ENCODE peak calls at places on chromosome 14, in nine cellular contexts. Q, H, S, O, E, C, L, X and R are unnamed samples.

GRCh38 chr14:93587330-93587729 is 156.6 kb downstream of the UNC79 start:
- DNase-seq in Q (no peak), E (no peak), S (no peak), O (no peak), C (no peak), L (no peak), X (no peak), H (no peak), R (no peak)

GRCh38 chr14:30273564-30273880 is 285.4 kb upstream of the G2E3 start:
- DNase-seq in L (no peak), S (no peak), H (no peak), X (no peak), Q (no peak), E (no peak), O (no peak), C (no peak), R (no peak)

GRCh38 chr14:76133103-76133502 is 18.6 kb upstream of the GPATCH2L start:
- DNase-seq in X (no peak), O (no peak), S (peak), L (no peak), Q (no peak), C (no peak), E (peak), H (no peak), R (no peak)

GRCh38 chr14:21825147-21825743 is 151.6 kb upstream of the OR4E1 start:
- DNase-seq in H (no peak), Q (no peak), S (no peak), E (peak), O (no peak), C (no peak), L (peak), X (no peak), R (peak)

GRCh38 chr14:93832665-93833064 is 44.4 kb upstream of the PRIMA1 start:
- DNase-seq in Q (no peak), S (peak), X (no peak), E (no peak), O (no peak), C (peak), L (no peak), H (peak), R (no peak)

GRCh38 chr14:74908861-74909341 is 14.2 kb downstream of the RPS6KL1 start:
- DNase-seq in L (no peak), X (no peak), H (no peak), C (no peak), Q (no peak), E (no peak), O (no peak), S (no peak), R (no peak)

GRCh38 chr14:39185256-39186049 is 10.4 kb downstream of the PNN start:
- DNase-seq in Q (no peak), H (no peak), S (no peak), E (no peak), X (no peak), C (no peak), L (no peak), O (no peak), R (no peak)

GRCh38 chr14:63677891-63678379 is 36.3 kb upstream of the WDR89 start:
- DNase-seq in L (no peak), H (no peak), C (no peak), S (peak), X (no peak), O (no peak), E (peak), Q (peak), R (no peak)

GRCh38 chr14:94963051-94963450 is 193.1 kb upstream of the GSC start:
- DNase-seq in O (no peak), Q (no peak), H (no peak), S (no peak), X (no peak), C (no peak), L (no peak), E (no peak), R (no peak)

GRCh38 chr14:77102154-77102553 is 4.1 kb downstream of the CIPC start:
- DNase-seq in S (no peak), H (no peak), X (no peak), E (no peak), L (no peak), O (no peak), Q (no peak), C (no peak), R (no peak)

GRCh38 chr14:89221109-89221508 is 195.9 kb downstream of the FOXN3 start:
- DNase-seq in C (peak), O (no peak), E (no peak), L (no peak), Q (peak), H (peak), X (peak), S (peak), R (no peak)

GRCh38 chr14:98184467-98184866 is 1087.5 kb downstream of the BCL11B start:
- DNase-seq in Q (no peak), L (no peak), X (no peak), S (no peak), H (no peak), E (no peak), O (no peak), C (no peak), R (no peak)

GRCh38 chr14:100786131-100786530 is 39.8 kb upstream of the MEG3 start:
- DNase-seq in Q (no peak), E (no peak), C (no peak), L (no peak), X (no peak), H (no peak), O (no peak), S (no peak), R (no peak)

GRCh38 chr14:91185721-91186120 is 58.8 kb downstream of the GPR68 start:
- DNase-seq in S (no peak), C (no peak), X (no peak), L (no peak), Q (no peak), H (no peak), O (no peak), E (no peak), R (no peak)

GRCh38 chr14:92551066-92551841 is 37.7 kb downstream of the RIN3 start:
- DNase-seq in S (no peak), Q (no peak), H (no peak), E (no peak), L (no peak), X (no peak), O (no peak), C (no peak), R (no peak)

GRCh38 chr14:86022031-86022629 is 492.2 kb downstream of the FLRT2 start:
- DNase-seq in L (no peak), S (peak), O (no peak), C (no peak), H (no peak), X (peak), Q (no peak), E (no peak), R (no peak)

GRCh38 chr14:104296388-104297312 is 158.3 kb downstream of the KIF26A start:
- DNase-seq in L (no peak), O (no peak), E (no peak), Q (no peak), S (peak), C (no peak), H (no peak), X (no peak), R (no peak)

GRCh38 chr14:94021001-94021400 is 5.1 kb upstream of the OTUB2 start:
- DNase-seq in Q (no peak), L (no peak), X (no peak), O (no peak), C (no peak), H (no peak), E (no peak), S (no peak), R (no peak)

GRCh38 chr14:105448706-105449111 is 25.9 kb upstream of the CRIP2 start:
- DNase-seq in L (peak), Q (no peak), X (peak), E (peak), O (peak), H (peak), C (peak), S (peak), R (peak)

GRCh38 chr14:93263416-93263815 is 56.4 kb downstream of the UBR7 start:
- DNase-seq in X (no peak), C (no peak), Q (no peak), O (no peak), S (peak), E (no peak), H (no peak), L (no peak), R (no peak)